ENCODE peak calls at places on chromosomes 3 and 15, in ten cellular contexts. T is fibroblast of lung, J is transverse colon, A is H9, C is mammary epithelial cell, W is upper lobe of right lung, S is fibroblast of the aortic adventitia, L is fibroblast of villous mesenchyme, U is left lung, P is endothelial cell. O is an unnamed sample.

GRCh38 chr15:31372635-31373091 is 46.0 kb downstream of the KLF13 start:
- DNase-seq in L (peak), P (peak), U (no peak), T (peak), A (peak), C (peak), W (no peak), S (peak), J (no peak), O (no peak)

GRCh38 chr3:77541203-77541922 is 501.5 kb downstream of the ROBO2 start:
- DNase-seq in L (no peak), U (no peak), A (no peak), P (no peak), J (no peak), S (no peak), C (no peak), W (no peak), T (no peak), O (no peak)

GRCh38 chr15:38514601-38515000 is 50.0 kb downstream of the RASGRP1 start:
- DNase-seq in U (no peak), W (no peak), T (no peak), P (no peak), J (no peak), L (no peak), A (peak), C (no peak), S (no peak), O (peak)

GRCh38 chr15:74888716-74889115 is 1.1 kb upstream of the MPI start:
- DNase-seq in S (no peak), P (no peak), T (no peak), W (no peak), J (no peak), C (no peak), L (no peak), U (no peak), A (no peak), O (no peak)

GRCh38 chr15:63857459-63857856 is 23.7 kb upstream of the HERC1 start:
- DNase-seq in J (no peak), S (no peak), A (no peak), C (no peak), L (no peak), U (no peak), T (peak), P (no peak), W (no peak), O (no peak)

GRCh38 chr15:55031732-55032131 is 165.0 kb downstream of the RSL24D1 start:
- DNase-seq in A (no peak), W (no peak), P (no peak), C (no peak), J (no peak), L (no peak), U (no peak), T (no peak), S (no peak), O (no peak)

GRCh38 chr3:65344444-65344843 is 656.6 kb upstream of the ADAMTS9 start:
- DNase-seq in U (no peak), T (no peak), S (no peak), A (peak), W (no peak), P (no peak), L (no peak), C (no peak), J (no peak), O (no peak)

GRCh38 chr3:27521872-27522265 is 37.7 kb upstream of the SLC4A7 start:
- DNase-seq in C (no peak), T (no peak), A (no peak), L (peak), W (no peak), S (no peak), U (no peak), J (no peak), P (no peak), O (no peak)

GRCh38 chr3:71725279-71725991 is at the start of gene EIF4E3:
- DNase-seq in J (peak), W (peak), U (peak), P (peak), A (peak), L (no peak), T (peak), C (no peak), S (no peak), O (peak)

GRCh38 chr15:30924353-30924752 is 20.6 kb downstream of the FAN1 start:
- DNase-seq in A (no peak), T (peak), L (peak), W (no peak), U (no peak), S (peak), P (no peak), J (no peak), C (no peak), O (no peak)

GRCh38 chr3:70000028-70000410 is 486 bp downstream of the SAMMSON start:
- DNase-seq in U (peak), C (no peak), P (no peak), L (no peak), A (peak), T (no peak), S (no peak), W (no peak), J (no peak), O (no peak)
- TF ChIP-seq CTCF in U (no peak), C (no peak), P (no peak), L (no peak), A (no peak), T (no peak), S (no peak), W (no peak), J (no peak), O (no peak)

GRCh38 chr3:37447732-37448131 is 273.4 kb upstream of the LRRFIP2 start:
- DNase-seq in U (no peak), C (no peak), P (no peak), L (no peak), W (no peak), S (no peak), A (no peak), T (no peak), J (no peak), O (no peak)
- TF ChIP-seq CTCF in U (no peak), C (no peak), P (no peak), L (no peak), W (no peak), S (no peak), A (no peak), T (no peak), J (no peak), O (no peak)

DNA sequence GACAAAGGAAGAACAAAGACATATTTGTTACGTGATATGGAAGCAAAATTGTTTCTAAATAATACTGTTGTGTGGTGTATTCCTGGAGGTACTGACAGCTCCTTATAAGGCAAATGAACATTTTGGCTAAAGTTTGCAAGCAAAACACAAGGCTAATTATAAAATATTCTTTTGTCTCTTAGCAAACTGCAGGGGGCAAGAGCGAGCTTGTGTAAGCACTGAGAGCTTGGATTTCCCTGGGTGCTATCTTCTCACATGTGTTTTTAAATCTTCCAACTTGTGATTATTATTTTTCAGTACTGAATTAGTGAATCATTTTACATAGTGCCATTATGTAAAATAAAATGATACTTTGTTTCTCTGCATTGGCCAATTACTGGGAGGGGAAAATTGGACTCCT is 611.4 kb downstream of the AGBL1 start:
- DNase-seq in T (peak), J (no peak), P (no peak), S (no peak), C (no peak), A (no peak), W (no peak), L (no peak), U (no peak), O (no peak)
- TF ChIP-seq CTCF in T (no peak), J (no peak), P (no peak), S (no peak), C (peak), A (no peak), W (no peak), L (no peak), U (no peak), O (no peak)

GRCh38 chr15:96586901-96587300 is 256.4 kb downstream of the NR2F2 start:
- DNase-seq in U (no peak), C (no peak), W (no peak), S (no peak), J (no peak), L (no peak), P (no peak), T (no peak), A (no peak), O (no peak)

GRCh38 chr15:96582473-96582872 is 252.0 kb downstream of the NR2F2 start:
- DNase-seq in S (no peak), J (no peak), U (peak), P (no peak), C (no peak), L (no peak), W (no peak), T (no peak), A (no peak), O (no peak)

GRCh38 chr15:96578393-96578792 is 247.9 kb downstream of the NR2F2 start:
- DNase-seq in J (no peak), L (no peak), A (no peak), W (no peak), T (no peak), C (no peak), S (no peak), U (no peak), P (no peak), O (no peak)

GRCh38 chr15:96585634-96586386 is 255.3 kb downstream of the NR2F2 start:
- DNase-seq in U (no peak), W (no peak), L (peak), C (no peak), T (peak), P (no peak), S (peak), J (no peak), A (no peak), O (no peak)

GRCh38 chr15:96583671-96584070 is 253.2 kb downstream of the NR2F2 start:
- DNase-seq in T (no peak), L (no peak), C (no peak), A (no peak), P (no peak), W (no peak), J (no peak), U (no peak), S (no peak), O (no peak)
- TF ChIP-seq CTCF in T (no peak), L (no peak), C (peak), A (no peak), P (no peak), W (no peak), J (no peak), U (no peak), S (no peak), O (no peak)

DNA sequence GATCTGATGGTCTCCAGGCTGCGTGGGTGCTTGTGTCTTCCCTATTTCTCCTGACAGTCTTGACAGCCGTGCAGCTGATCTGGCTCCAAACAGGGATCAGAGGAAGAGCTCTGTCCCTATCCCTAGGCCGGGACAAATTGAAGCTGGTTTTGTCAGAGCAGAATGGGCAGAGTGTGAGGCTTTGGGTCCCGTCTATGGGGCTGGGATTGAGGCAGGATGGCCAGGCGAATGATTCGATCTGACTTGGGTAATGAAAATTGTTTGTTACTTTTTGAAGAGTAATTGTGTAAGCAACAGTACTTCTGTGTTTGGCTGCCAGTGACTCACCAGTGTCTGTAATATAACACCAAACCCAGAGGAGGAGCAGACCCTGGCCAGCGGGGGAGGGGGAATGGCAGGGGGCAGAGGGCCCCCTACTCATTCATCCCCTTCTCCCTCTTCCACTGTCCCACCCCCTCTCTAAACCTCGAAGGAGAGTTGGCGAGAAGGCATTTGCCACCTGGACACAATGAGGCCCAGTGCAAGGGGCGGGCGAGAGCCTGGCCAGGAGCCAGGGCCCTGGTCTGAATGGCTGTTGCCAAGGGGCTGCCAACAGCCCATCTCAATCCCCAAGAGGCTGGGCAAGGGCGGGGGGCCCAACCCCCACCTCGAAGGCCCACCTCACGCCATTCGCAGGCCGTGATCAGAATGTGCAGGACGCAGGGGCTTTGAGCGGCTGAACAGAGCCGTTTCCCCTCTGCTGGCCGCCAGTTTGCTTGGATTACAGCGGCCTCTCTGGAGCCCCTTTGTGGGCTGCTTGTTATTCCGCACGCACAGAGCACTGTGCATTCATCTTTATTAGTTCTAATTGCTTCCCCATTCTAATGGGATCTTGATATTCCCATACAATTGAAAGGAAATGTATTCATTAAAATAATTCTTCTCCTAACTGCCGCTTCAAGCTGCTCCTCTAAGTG is 5.1 kb upstream of the MAGEF1 start:
- DNase-seq in L (peak), T (peak), W (no peak), A (peak), P (no peak), S (peak), J (no peak), U (no peak), C (no peak), O (no peak)
- TF ChIP-seq CTCF in L (no peak), T (no peak), W (no peak), A (peak), P (no peak), S (no peak), J (no peak), U (no peak), C (no peak), O (no peak)

DNA sequence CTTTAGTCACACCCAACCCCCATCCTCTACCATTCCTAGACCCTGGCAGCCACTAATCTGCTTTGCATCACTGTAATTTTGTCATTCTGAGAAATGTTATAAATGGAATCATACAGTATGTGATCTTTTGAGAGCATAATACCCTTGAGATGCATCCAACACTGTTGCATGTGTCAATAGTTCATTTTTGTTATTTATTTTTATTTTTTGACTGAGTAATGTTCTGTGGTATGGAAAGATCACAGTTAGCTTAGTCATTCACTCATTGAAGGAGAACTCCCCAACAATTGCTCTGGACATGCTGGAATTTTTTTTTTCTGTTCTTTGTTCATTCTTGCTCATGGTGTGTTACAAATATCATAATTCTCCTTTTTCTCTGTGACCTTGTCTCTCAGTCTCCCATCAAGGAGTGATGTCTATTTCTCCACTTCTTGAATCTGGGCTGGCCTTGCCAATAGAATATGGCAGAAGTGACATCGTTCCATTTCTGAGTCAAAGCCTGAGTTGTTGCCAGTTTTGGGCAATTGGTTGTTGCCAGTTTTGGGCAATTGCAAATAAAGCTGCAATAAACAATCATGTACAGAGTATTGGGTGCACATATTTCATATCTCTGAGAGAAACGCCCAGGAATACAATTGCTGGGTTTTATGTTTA is 6.9 kb upstream of the ADPGK start:
- DNase-seq in C (peak), P (no peak), J (no peak), S (peak), A (no peak), L (peak), W (no peak), T (peak), U (no peak), O (no peak)
- TF ChIP-seq CTCF in C (no peak), P (no peak), J (no peak), S (no peak), A (no peak), L (no peak), W (no peak), T (no peak), U (no peak), O (no peak)